ENCODE peak calls at places on chromosomes 3 and 15, in five cellular contexts. One of them, this sample, is unnamed.

GRCh38 chr15:78236491-78236890 is 2.1 kb upstream of the ACSBG1 start:
- DNase-seq in lung: no peak
- DNase-seq in adrenal gland: no peak
- DNase-seq in endodermal cell: no peak
- DNase-seq in GM12865: no peak
- DNase-seq in this sample: no peak

GRCh38 chr3:55780913-55781312 is 293.8 kb upstream of the WNT5A start:
- DNase-seq in lung: no peak
- DNase-seq in endodermal cell: no peak
- DNase-seq in adrenal gland: no peak
- DNase-seq in GM12865: no peak
- DNase-seq in this sample: no peak

GRCh38 chr3:115760722-115761121 is 137.4 kb downstream of the GAP43 start:
- DNase-seq in adrenal gland: no peak
- DNase-seq in lung: no peak
- DNase-seq in endodermal cell: no peak
- DNase-seq in GM12865: no peak
- DNase-seq in this sample: no peak

GRCh38 chr3:31445701-31446100 is 87.0 kb upstream of the STT3B start:
- DNase-seq in lung: no peak
- DNase-seq in adrenal gland: no peak
- DNase-seq in GM12865: no peak
- DNase-seq in endodermal cell: no peak
- DNase-seq in this sample: no peak

GRCh38 chr3:105915524-105915923 is 46.7 kb upstream of the CBLB start:
- DNase-seq in adrenal gland: no peak
- DNase-seq in endodermal cell: no peak
- DNase-seq in lung: no peak
- DNase-seq in GM12865: no peak
- DNase-seq in this sample: no peak

GRCh38 chr3:183350164-183350563 is 78.3 kb downstream of the MCF2L2 start:
- DNase-seq in lung: no peak
- DNase-seq in adrenal gland: no peak
- DNase-seq in GM12865: no peak
- DNase-seq in endodermal cell: no peak
- DNase-seq in this sample: no peak

GRCh38 chr3:69329897-69330296 is 56.0 kb downstream of the FRMD4B start:
- DNase-seq in adrenal gland: no peak
- DNase-seq in lung: no peak
- DNase-seq in GM12865: no peak
- DNase-seq in endodermal cell: no peak
- DNase-seq in this sample: no peak

GRCh38 chr3:169774186-169774585 is 990 bp downstream of the MYNN start:
- DNase-seq in lung: no peak
- DNase-seq in endodermal cell: no peak
- DNase-seq in GM12865: no peak
- DNase-seq in adrenal gland: no peak
- DNase-seq in this sample: no peak

GRCh38 chr3:127258733-127259132 is 29.1 kb downstream of the PRR20G start:
- DNase-seq in GM12865: no peak
- DNase-seq in adrenal gland: no peak
- DNase-seq in endodermal cell: no peak
- DNase-seq in lung: no peak
- DNase-seq in this sample: no peak

GRCh38 chr3:111859974-111860859 is 1.2 kb downstream of the PHLDB2 start:
- DNase-seq in endodermal cell: peak
- DNase-seq in GM12865: peak
- DNase-seq in adrenal gland: peak
- DNase-seq in lung: peak
- DNase-seq in this sample: peak
- TF ChIP-seq CTCF in endodermal cell: peak
- TF ChIP-seq CTCF in GM12865: peak
- TF ChIP-seq CTCF in adrenal gland: peak
- TF ChIP-seq CTCF in lung: peak
- TF ChIP-seq CTCF in this sample: no peak

DNA sequence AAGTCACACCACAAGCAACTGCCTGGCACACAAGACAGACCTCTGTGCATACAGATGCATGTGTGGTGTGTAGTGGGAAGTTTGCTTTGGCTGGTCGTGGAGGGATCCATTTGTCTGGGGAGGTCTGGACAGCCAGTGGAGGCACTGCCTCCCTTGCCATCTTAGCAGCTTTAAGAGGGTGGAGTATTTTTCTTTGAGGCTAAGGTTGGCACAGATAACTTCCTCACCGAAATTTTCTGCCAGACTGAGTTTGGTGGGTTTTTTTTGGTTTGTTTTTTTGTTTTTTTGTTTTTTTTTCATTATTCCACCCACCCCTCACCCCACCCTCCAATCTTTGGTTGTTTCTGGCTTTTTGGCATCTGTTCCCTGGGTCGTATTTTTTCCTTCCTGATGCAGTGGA is 97.1 kb downstream of the TMEM212 start:
- DNase-seq in GM12865: no peak
- DNase-seq in adrenal gland: no peak
- DNase-seq in lung: no peak
- DNase-seq in endodermal cell: no peak
- DNase-seq in this sample: no peak
- TF ChIP-seq CTCF in GM12865: no peak
- TF ChIP-seq CTCF in adrenal gland: no peak
- TF ChIP-seq CTCF in lung: no peak
- TF ChIP-seq CTCF in endodermal cell: no peak
- TF ChIP-seq CTCF in this sample: no peak

DNA sequence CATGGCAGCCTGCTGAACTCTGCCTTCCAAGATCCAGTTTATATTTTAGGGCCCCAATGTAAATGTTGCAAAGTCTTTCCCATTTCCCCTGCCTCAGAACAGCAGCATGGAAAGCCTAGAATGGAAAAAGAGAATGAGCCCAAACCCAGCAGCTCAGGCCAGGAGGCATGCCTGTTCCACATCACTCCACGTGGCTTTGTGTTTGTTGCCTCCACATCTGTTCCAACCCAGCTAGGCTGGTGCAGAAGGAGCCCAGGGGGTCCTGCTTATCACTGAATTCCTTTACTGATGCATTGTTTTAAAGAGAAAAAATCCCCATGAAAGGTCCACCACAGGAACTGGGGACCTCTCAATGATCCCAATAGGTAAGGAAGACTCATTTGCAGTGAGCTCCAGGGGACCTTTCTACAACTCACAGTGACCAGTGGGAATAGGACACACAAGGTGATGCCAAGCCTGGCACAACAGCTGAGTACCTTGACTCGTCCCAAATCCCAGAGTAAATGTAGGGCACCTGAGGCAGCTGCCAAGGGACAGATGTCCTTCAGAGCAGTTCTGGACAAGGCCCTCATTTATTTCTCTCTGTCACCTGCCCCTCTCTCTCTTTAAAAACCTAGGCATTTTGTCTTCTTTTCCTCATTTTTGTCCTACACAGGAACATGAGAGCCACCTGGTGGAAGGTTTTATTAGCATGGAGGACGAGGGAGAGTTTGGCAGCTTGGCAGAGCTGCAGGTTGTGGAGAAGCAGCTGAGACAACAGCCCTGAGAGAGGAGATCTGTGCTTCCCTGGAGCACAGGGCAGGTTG is 41.7 kb upstream of the ADAMTS17 start:
- DNase-seq in adrenal gland: peak
- DNase-seq in GM12865: peak
- DNase-seq in lung: peak
- DNase-seq in endodermal cell: peak
- DNase-seq in this sample: peak
- TF ChIP-seq CTCF in adrenal gland: peak
- TF ChIP-seq CTCF in GM12865: peak
- TF ChIP-seq CTCF in lung: peak
- TF ChIP-seq CTCF in endodermal cell: peak
- TF ChIP-seq CTCF in this sample: peak

GRCh38 chr3:135237371-135237770 is 442.3 kb downstream of the EPHB1 start:
- DNase-seq in adrenal gland: no peak
- DNase-seq in endodermal cell: peak
- DNase-seq in lung: no peak
- DNase-seq in GM12865: no peak
- DNase-seq in this sample: no peak
- TF ChIP-seq CTCF in adrenal gland: no peak
- TF ChIP-seq CTCF in endodermal cell: peak
- TF ChIP-seq CTCF in lung: no peak
- TF ChIP-seq CTCF in GM12865: no peak
- TF ChIP-seq CTCF in this sample: no peak

GRCh38 chr3:45208587-45208986 is 17.5 kb downstream of the TMEM158 start:
- DNase-seq in endodermal cell: no peak
- DNase-seq in adrenal gland: no peak
- DNase-seq in GM12865: peak
- DNase-seq in lung: no peak
- DNase-seq in this sample: no peak

GRCh38 chr3:45211466-45212094 is 14.5 kb downstream of the TMEM158 start:
- DNase-seq in lung: no peak
- DNase-seq in endodermal cell: no peak
- DNase-seq in adrenal gland: peak
- DNase-seq in GM12865: no peak
- DNase-seq in this sample: no peak

GRCh38 chr3:45207471-45207870 is 18.6 kb downstream of the TMEM158 start:
- DNase-seq in endodermal cell: no peak
- DNase-seq in adrenal gland: no peak
- DNase-seq in lung: no peak
- DNase-seq in GM12865: no peak
- DNase-seq in this sample: no peak

GRCh38 chr3:45212095-45212468 is 14.0 kb downstream of the TMEM158 start:
- DNase-seq in endodermal cell: peak
- DNase-seq in adrenal gland: no peak
- DNase-seq in GM12865: no peak
- DNase-seq in lung: no peak
- DNase-seq in this sample: no peak

DNA sequence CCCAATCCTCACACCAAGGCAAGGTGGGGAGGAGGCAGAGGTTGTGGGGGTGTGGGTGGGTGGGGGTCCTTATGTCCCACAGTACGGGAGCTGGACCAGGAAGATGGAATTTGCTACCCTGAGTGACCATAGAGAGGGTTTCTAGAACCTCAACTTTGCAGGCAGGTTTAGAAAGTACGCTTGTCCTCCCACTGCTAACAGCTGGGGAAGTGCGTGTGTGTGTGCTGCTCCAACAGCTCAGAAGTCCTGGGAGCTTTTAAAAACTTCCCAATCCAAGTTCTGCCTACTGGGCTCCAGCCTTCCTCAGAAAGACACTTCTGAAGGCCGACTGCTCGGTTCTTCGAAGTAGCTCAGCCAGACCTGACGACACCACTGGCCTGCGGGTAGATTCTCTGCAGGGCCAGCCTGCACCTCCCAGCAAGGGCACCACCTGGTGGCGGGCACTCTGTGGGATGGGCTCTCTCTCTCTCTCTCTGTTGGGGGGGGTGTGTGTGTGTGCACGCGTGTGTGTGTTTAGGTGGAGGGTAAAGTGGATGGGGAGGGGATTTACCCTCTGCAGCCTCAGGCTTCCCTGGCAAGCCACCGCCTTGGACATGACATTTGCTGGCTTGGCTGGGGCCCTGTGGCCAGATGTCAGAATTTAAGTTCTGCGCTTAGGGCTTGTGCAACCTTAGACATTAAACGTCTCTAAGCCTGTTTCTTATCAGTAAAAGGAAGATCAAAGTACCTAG is 15.6 kb downstream of the TMEM158 start:
- DNase-seq in endodermal cell: peak
- DNase-seq in adrenal gland: peak
- DNase-seq in GM12865: peak
- DNase-seq in lung: peak
- DNase-seq in this sample: peak
- TF ChIP-seq CTCF in endodermal cell: peak
- TF ChIP-seq CTCF in adrenal gland: peak
- TF ChIP-seq CTCF in GM12865: peak
- TF ChIP-seq CTCF in lung: peak
- TF ChIP-seq CTCF in this sample: peak

DNA sequence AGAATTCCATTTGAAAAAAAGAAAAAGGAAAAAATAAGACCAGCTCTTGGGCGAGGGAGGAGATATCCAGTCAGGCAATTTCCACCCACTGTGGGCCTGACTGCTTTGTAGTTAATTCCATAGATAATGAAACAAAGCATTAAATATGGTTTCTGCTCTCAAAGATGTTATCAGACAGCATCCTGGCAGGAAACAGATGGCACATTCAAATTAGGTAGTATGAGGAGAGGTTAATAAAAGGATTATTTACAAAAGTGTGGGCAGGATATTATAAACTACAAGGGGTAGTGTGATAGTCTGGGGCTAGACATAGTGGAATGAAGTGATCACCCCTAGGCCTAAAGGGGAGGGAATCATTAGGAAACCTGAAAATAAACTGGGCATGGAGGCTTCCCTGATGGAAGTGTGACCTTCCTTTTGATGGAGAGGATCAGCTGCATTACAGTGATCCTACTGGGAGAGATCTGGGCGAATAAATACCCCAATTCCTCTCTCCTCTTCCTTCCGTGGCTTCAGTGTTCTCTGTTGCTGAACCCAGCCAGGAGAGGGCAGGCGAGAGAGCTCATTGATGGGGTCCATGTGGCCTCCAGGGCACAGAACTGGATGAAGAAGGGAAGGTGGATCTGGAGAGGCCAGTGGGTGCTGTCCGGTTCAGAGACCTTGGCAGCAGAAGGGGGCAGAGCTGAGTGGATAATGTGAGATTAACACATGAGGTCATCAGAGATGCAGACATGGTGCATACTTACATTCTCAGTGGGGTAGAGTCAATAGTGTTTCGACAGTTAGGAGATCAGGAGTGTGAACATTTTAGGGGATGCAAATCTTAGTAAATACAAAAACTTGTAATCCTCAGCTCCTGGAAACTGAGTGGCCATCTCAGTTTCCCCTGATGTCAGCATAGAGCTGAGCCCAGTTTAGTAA is 193.5 kb downstream of the CLSTN2 start:
- DNase-seq in adrenal gland: peak
- DNase-seq in GM12865: peak
- DNase-seq in lung: no peak
- DNase-seq in endodermal cell: peak
- DNase-seq in this sample: peak
- TF ChIP-seq CTCF in adrenal gland: no peak
- TF ChIP-seq CTCF in GM12865: peak
- TF ChIP-seq CTCF in lung: no peak
- TF ChIP-seq CTCF in endodermal cell: peak
- TF ChIP-seq CTCF in this sample: peak

GRCh38 chr3:10883478-10884234 is 67.6 kb downstream of the SLC6A11 start:
- DNase-seq in lung: no peak
- DNase-seq in endodermal cell: peak
- DNase-seq in adrenal gland: no peak
- DNase-seq in GM12865: peak
- DNase-seq in this sample: peak
- TF ChIP-seq CTCF in lung: no peak
- TF ChIP-seq CTCF in endodermal cell: peak
- TF ChIP-seq CTCF in adrenal gland: no peak
- TF ChIP-seq CTCF in GM12865: peak
- TF ChIP-seq CTCF in this sample: peak

DNA sequence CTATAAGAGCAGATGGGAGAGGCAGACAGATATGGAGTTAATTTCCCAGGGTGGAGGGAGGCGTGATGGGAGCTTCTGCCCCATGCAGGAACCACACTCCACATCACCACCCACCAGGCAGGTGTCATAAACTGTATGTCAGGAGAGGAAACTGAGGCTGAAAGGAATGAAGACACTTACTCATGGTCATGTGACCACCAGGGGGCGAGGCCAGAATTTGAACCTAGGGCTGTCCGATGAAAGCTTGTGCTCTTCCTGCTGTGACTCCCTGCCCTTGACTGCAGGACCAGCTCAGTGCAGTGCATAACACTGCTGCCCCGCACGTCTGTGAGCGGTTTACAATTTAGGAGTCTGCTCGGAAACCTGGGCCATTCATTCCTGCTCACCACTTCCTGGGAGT is 28.8 kb downstream of the NUP210 start:
- DNase-seq in GM12865: no peak
- DNase-seq in endodermal cell: no peak
- DNase-seq in adrenal gland: no peak
- DNase-seq in lung: no peak
- DNase-seq in this sample: no peak
- TF ChIP-seq CTCF in GM12865: peak
- TF ChIP-seq CTCF in endodermal cell: peak
- TF ChIP-seq CTCF in adrenal gland: no peak
- TF ChIP-seq CTCF in lung: no peak
- TF ChIP-seq CTCF in this sample: no peak